ENCODE peak calls at places on chromosomes 11 and 22, in nine cellular contexts. Z is CD8-positive, alpha-beta memory T cell; M is iPS DF 6.9; K is NCI-H1092 treated with DMSO at 0.1 percent for 48 hours; S is activated CD4-positive, alpha-beta T cell treated with anti-CD3 and anti-CD28 coated beads, Interleukin-2, amount 10 ng/mL, durations not matched to agents 24 days and 14 days; W is GM04503; I is RWPE1; N is esophagus squamous epithelium; G is CD4-positive, alpha-beta T cell. X is an unnamed sample.
A peak's percentile ranks its signal among the peaks of the same experiment; 100 is the strongest.

GRCh38 chr22:35622132-35622913 is 5.2 kb upstream of the MB start:
- DNase-seq in K (peak; percentile 78), G (no peak), Z (no peak), W (no peak), S (no peak), I (no peak), N (no peak), M (no peak), X (no peak)

GRCh38 chr11:102341844-102342318 is 5.1 kb upstream of the BIRC2 start:
- DNase-seq in W (peak; percentile 41), G (peak; percentile 63), N (no peak), I (peak; percentile 64), K (peak; percentile 72), Z (peak; percentile 57), M (peak; percentile 89), S (peak; percentile 92), X (peak; percentile 74)

GRCh38 chr11:66158156-66158555 is 88.1 kb downstream of the PACS1 start:
- DNase-seq in S (no peak), I (no peak), K (no peak), M (no peak), G (no peak), N (no peak), Z (no peak), W (no peak), X (no peak)

GRCh38 chr22:24106385-24107381 is 74.6 kb upstream of the SUSD2 start:
- DNase-seq in N (no peak), K (no peak), W (no peak), G (peak; percentile 20), S (peak; percentile 73), I (no peak), M (no peak), Z (peak; percentile 16), X (no peak)

GRCh38 chr11:13073119-13073981 is 64.2 kb downstream of the RASSF10 start:
- DNase-seq in Z (no peak), S (no peak), G (no peak), W (peak; percentile 21), I (peak; percentile 92), K (no peak), M (no peak), N (no peak), X (no peak)

GRCh38 chr22:43889366-43890253 is 2.2 kb downstream of the PNPLA5 start:
- DNase-seq in W (no peak), K (no peak), N (no peak), S (no peak), Z (no peak), G (no peak), M (no peak), I (no peak), X (no peak)

GRCh38 chr11:5891216-5891800 is 1.7 kb upstream of the OR52E5 start:
- DNase-seq in G (no peak), Z (no peak), I (no peak), S (no peak), N (no peak), K (peak; percentile 3), M (no peak), W (no peak), X (no peak)

GRCh38 chr11:17197431-17197898 is 10.3 kb downstream of the PIK3C2A start:
- DNase-seq in N (no peak), I (peak; percentile 44), W (no peak), Z (no peak), M (no peak), G (no peak), K (no peak), S (no peak), X (no peak)

GRCh38 chr22:50444663-50445062 is 30.2 kb downstream of the SBF1 start:
- DNase-seq in S (no peak), K (no peak), M (no peak), W (peak; percentile 41), G (no peak), I (no peak), Z (no peak), N (no peak), X (peak; percentile 51)

GRCh38 chr11:2209900-2210321 is 38.3 kb upstream of the TH start:
- DNase-seq in G (no peak), N (no peak), Z (no peak), I (no peak), K (no peak), W (no peak), M (no peak), S (no peak), X (no peak)

GRCh38 chr11:95589893-95590612 is 199.5 kb downstream of the FAM76B start:
- DNase-seq in G (no peak), N (no peak), W (no peak), Z (no peak), M (no peak), S (no peak), I (no peak), K (no peak), X (no peak)

GRCh38 chr11:7442588-7443215 is 42.6 kb upstream of the OLFML1 start:
- DNase-seq in S (peak; percentile 92), Z (peak; percentile 50), N (no peak), W (no peak), G (peak; percentile 58), I (peak; percentile 65), M (peak; percentile 41), K (peak; percentile 50), X (peak; percentile 78)

GRCh38 chr11:129280027-129280811 is 88.1 kb upstream of the ARHGAP32 start:
- DNase-seq in W (no peak), I (no peak), S (peak; percentile 58), G (no peak), N (no peak), K (peak; percentile 79), Z (peak; percentile 6), M (no peak), X (no peak)

GRCh38 chr11:65262381-65262680 is 569 bp downstream of the POLA2 start:
- DNase-seq in K (no peak), Z (no peak), W (no peak), I (no peak), S (peak; percentile 87), G (peak; percentile 14), M (no peak), N (no peak), X (no peak)

GRCh38 chr11:113577356-113578163 is 102.4 kb upstream of the DRD2 start:
- DNase-seq in W (no peak), G (no peak), M (no peak), N (no peak), S (no peak), I (no peak), K (peak; percentile 57), Z (no peak), X (no peak)

GRCh38 chr11:133306019-133306418 is 226.3 kb downstream of the OPCML start:
- DNase-seq in M (no peak), S (no peak), I (no peak), Z (no peak), N (no peak), G (no peak), K (no peak), W (no peak), X (no peak)

GRCh38 chr11:68767672-68768071 is 16.4 kb upstream of the TESMIN start:
- DNase-seq in I (no peak), M (no peak), W (no peak), G (no peak), S (no peak), K (no peak), Z (no peak), N (no peak), X (no peak)

GRCh38 chr22:20111689-20112622 is 3.9 kb upstream of the RANBP1 start:
- DNase-seq in I (no peak), K (no peak), S (no peak), M (no peak), N (no peak), W (no peak), G (no peak), Z (no peak), X (no peak)

GRCh38 chr11:126892781-126893180 is 107.8 kb downstream of the KIRREL3 start:
- DNase-seq in N (no peak), S (no peak), M (no peak), G (no peak), W (no peak), I (no peak), Z (no peak), K (peak; percentile 71), X (no peak)

GRCh38 chr11:44939673-44940072 is 11.0 kb downstream of the TP53I11 start:
- DNase-seq in S (no peak), I (no peak), W (no peak), N (no peak), Z (no peak), G (no peak), K (no peak), M (no peak), X (no peak)

GRCh38 chr11:103920449-103920848 is 116.0 kb upstream of the DDI1 start:
- DNase-seq in M (no peak), Z (no peak), K (no peak), G (no peak), S (no peak), N (no peak), I (no peak), W (no peak), X (no peak)

GRCh38 chr22:50609599-50609998 is 9.0 kb downstream of the MAPK8IP2 start:
- DNase-seq in Z (no peak), I (no peak), G (no peak), N (no peak), S (no peak), K (no peak), W (no peak), M (no peak), X (peak; percentile 29)

GRCh38 chr11:117458275-117459120 is 130.8 kb downstream of the CEP164 start:
- DNase-seq in S (no peak), Z (no peak), G (no peak), K (peak; percentile 65), I (peak; percentile 69), N (no peak), W (no peak), M (no peak), X (no peak)

GRCh38 chr11:130652671-130653335 is 204.4 kb downstream of the ADAMTS15 start:
- DNase-seq in K (no peak), M (no peak), Z (no peak), I (no peak), W (peak; percentile 79), G (no peak), S (no peak), N (no peak), X (no peak)

GRCh38 chr22:45240137-45240809 is 421 bp downstream of the KIAA0930 start:
- DNase-seq in K (no peak), W (no peak), I (peak; percentile 13), N (no peak), Z (no peak), G (peak; percentile 3), M (no peak), S (peak; percentile 77), X (no peak)

GRCh38 chr11:36069576-36070214 is 125.8 kb downstream of the LDLRAD3 start:
- DNase-seq in S (no peak), Z (no peak), I (no peak), K (no peak), N (no peak), M (no peak), W (no peak), G (no peak), X (no peak)

GRCh38 chr11:30316237-30316636 is 6.7 kb upstream of the ARL14EP start:
- DNase-seq in G (no peak), K (no peak), W (no peak), N (no peak), S (no peak), M (no peak), I (no peak), Z (no peak), X (no peak)

GRCh38 chr22:25898707-25899365 is 156.8 kb downstream of the MYO18B start:
- DNase-seq in N (no peak), I (no peak), S (no peak), M (peak; percentile 31), W (no peak), Z (no peak), G (no peak), K (no peak), X (no peak)

GRCh38 chr11:56819916-56820315 is 71.4 kb upstream of the OR9G4 start:
- DNase-seq in M (no peak), Z (no peak), K (no peak), N (no peak), I (no peak), G (no peak), S (no peak), W (no peak), X (no peak)

GRCh38 chr11:85867751-85868150 is 12.6 kb downstream of the CCDC83 start:
- DNase-seq in K (no peak), S (no peak), W (no peak), G (no peak), M (no peak), I (no peak), Z (no peak), N (no peak), X (no peak)

GRCh38 chr22:49855491-49855911 is 1.9 kb downstream of the ZBED4 start:
- DNase-seq in N (no peak), I (no peak), K (no peak), S (peak; percentile 67), Z (no peak), W (no peak), G (no peak), M (no peak), X (no peak)